ENCODE peak calls at places on chromosomes 7 and 10, in five cellular contexts. M is astrocyte of the spinal cord, B is ascending aorta, E is GM12865, R is heart left ventricle. G is an unnamed sample.

GRCh38 chr7:24560772-24561171 is 12.5 kb upstream of the PALS2 start:
- DNase-seq in E (no peak), M (no peak), B (no peak), R (no peak), G (no peak)

GRCh38 chr10:99358101-99358500 is 28.9 kb downstream of the CNNM1 start:
- DNase-seq in E (no peak), B (no peak), R (no peak), M (no peak), G (no peak)

GRCh38 chr10:8047452-8048280 is 6.8 kb upstream of the GATA3 start:
- DNase-seq in R (no peak), B (no peak), E (no peak), M (no peak), G (no peak)

GRCh38 chr10:28947209-28947608 is 269.9 kb downstream of the BAMBI start:
- DNase-seq in E (no peak), M (no peak), B (no peak), R (peak), G (no peak)

GRCh38 chr10:109007514-109007913 is 915.8 kb downstream of the XPNPEP1 start:
- DNase-seq in M (no peak), E (no peak), R (no peak), B (no peak), G (no peak)

GRCh38 chr10:94133239-94133638 is 139.5 kb downstream of the PLCE1 start:
- DNase-seq in R (peak), M (no peak), B (no peak), E (no peak), G (no peak)

GRCh38 chr10:5560142-5560843 is 35.5 kb downstream of the CALML3 start:
- DNase-seq in E (no peak), R (no peak), M (no peak), B (no peak), G (no peak)

GRCh38 chr7:123367508-123368122 is 166.8 kb downstream of the IQUB start:
- DNase-seq in M (peak), B (no peak), E (peak), R (no peak), G (peak)

GRCh38 chr7:121133444-121133843 is 144.9 kb downstream of the CPED1 start:
- DNase-seq in R (no peak), M (no peak), B (no peak), E (no peak), G (no peak)

GRCh38 chr10:43971981-43972380 is 323.3 kb upstream of the ZNF32 start:
- DNase-seq in M (no peak), E (no peak), B (no peak), R (no peak), G (no peak)

GRCh38 chr10:88152720-88153119 is 289.3 kb downstream of the PTEN start:
- DNase-seq in R (no peak), M (peak), E (peak), B (peak), G (peak)

GRCh38 chr10:97179731-97180366 is 5.9 kb downstream of the SLIT1 start:
- DNase-seq in B (no peak), M (no peak), E (no peak), R (peak), G (no peak)

GRCh38 chr10:88874271-88874670 is 5.8 kb upstream of the STAMBPL1 start:
- DNase-seq in E (no peak), B (no peak), M (no peak), R (no peak), G (no peak)

GRCh38 chr10:59830601-59831259 is 75.6 kb downstream of the CCDC6 start:
- DNase-seq in B (no peak), E (peak), M (peak), R (peak), G (peak)

GRCh38 chr7:1046722-1047679 is 2.7 kb downstream of the GPR146 start:
- DNase-seq in M (no peak), R (peak), E (no peak), B (no peak), G (no peak)

GRCh38 chr7:101743995-101744360 is 73.4 kb upstream of the CUX1 start:
- DNase-seq in E (no peak), B (no peak), R (no peak), M (no peak), G (no peak)

GRCh38 chr10:4099202-4099601 is 314.2 kb upstream of the KLF6 start:
- DNase-seq in R (no peak), M (no peak), B (no peak), E (no peak), G (no peak)

DNA sequence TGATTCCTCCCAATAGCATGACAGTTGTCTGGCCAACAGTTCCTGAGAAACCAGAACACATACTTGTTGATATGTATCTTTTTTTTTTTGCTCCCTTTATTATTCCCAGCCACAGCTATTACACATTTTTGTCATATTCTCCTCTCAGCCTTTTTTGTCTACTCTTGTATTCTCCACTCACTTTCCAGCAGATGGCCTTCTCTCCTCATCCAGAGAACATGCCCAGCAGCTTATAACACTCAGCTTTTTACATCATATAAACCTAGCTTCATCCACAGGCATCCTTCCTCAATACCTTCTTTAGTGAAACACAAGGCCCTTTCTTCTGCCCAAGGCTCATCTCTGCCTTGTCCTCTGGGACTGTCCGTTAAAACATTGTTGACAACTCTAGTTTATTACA is 101.7 kb downstream of the ORC5 start:
- DNase-seq in R (no peak), E (no peak), M (peak), B (no peak), G (peak)
- TF ChIP-seq CTCF in R (no peak), E (no peak), M (peak), B (no peak), G (peak)

GRCh38 chr10:131993298-131993674 is 11.6 kb upstream of the BNIP3 start:
- DNase-seq in R (no peak), B (no peak), M (no peak), E (no peak), G (no peak)
- H3K4me3 ChIP-seq in R (no peak), B (no peak), M (no peak), E (no peak), G (no peak)

DNA sequence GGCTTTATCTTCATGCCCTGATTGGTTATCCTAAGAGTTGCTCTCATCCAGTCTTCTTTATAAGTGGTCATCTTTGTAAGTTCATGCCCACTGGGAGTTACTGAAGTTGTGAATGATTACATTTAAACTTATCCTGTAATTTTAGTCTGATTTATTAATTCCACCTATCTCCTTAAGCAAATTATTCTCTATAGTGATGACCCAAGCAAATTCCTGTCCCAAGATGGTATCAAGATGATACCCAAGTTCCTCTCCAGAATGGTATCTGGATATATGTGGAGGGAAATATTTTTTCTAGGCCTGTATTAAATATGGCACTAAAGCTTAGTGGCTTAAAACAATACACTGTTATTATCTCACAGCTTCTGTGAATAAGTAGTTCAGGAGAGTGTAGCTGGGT is 22.6 kb upstream of the VOPP1 start:
- DNase-seq in R (no peak), B (no peak), E (no peak), M (no peak), G (no peak)
- TF ChIP-seq CTCF in R (no peak), B (no peak), E (no peak), M (no peak), G (no peak)

GRCh38 chr7:139767561-139767982 is 10.2 kb downstream of the HIPK2 start:
- DNase-seq in E (peak), R (no peak), B (no peak), M (no peak), G (no peak)

GRCh38 chr7:139765143-139765542 is 12.7 kb downstream of the HIPK2 start:
- DNase-seq in B (no peak), R (no peak), E (no peak), M (no peak), G (no peak)

GRCh38 chr7:139771001-139771956 is 6.5 kb downstream of the HIPK2 start:
- DNase-seq in M (peak), R (no peak), B (no peak), E (peak), G (peak)

GRCh38 chr7:139769066-139769465 is 8.7 kb downstream of the HIPK2 start:
- DNase-seq in E (no peak), R (no peak), B (no peak), M (no peak), G (no peak)

DNA sequence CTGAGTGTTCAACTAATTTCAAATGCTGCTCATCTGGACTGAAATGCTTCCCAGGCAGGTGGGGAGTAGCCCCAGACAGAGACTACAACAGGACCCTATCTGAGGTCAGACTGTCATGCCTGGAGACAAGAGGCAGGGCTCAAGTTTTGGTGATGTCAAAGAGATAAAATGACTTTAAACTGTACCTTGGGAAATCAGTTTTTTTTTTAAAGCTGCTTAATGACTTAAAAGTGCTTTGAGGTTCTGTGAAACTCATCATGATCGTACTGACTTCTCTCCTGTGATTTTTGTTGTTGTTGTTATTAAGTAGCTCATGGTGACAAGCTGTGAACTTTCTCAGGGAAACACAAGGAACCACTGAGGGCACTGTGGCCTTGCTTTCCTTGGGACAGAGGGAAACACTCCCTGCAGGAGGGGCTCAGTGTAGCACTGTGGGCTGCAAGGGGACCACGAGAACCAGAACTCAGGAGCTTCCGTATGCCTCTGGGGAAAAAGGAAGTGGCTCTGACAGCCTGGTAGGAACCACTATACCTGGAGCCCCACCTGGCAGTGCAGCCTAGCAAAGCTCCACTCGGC is 9.5 kb downstream of the HIPK2 start:
- DNase-seq in E (no peak), R (no peak), M (no peak), B (no peak), G (no peak)
- H3K4me3 ChIP-seq in E (no peak), R (no peak), M (no peak), B (no peak), G (no peak)

GRCh38 chr10:11113156-11113555 is 95.5 kb downstream of the CELF2 start:
- DNase-seq in R (no peak), E (peak), M (no peak), B (no peak), G (no peak)
- TF ChIP-seq CTCF in R (peak), E (peak), M (no peak), B (no peak), G (no peak)

GRCh38 chr10:82440775-82441174 is 565.8 kb downstream of the NRG3 start:
- DNase-seq in M (no peak), R (no peak), E (no peak), B (no peak), G (no peak)

DNA sequence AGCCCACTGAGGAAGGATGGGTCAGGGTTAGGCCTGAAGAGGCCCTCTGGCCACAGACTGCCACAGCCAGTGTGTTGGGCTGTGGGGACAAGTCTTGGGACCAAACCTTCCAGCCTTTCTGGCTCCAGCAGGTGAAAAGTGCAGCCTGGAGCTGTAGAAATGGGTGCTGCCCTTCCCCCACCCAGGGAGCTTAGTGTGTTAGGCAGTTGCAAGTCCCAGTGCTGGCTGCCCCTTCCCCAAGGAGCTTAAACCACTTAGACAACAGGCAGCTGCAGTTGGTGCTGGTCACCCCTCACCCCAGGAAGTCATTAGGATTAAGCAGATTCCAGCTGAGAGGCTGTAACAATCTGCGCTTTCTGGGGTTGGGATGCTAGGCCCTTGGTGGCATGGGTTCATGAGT is 563.3 kb downstream of the NRG3 start:
- DNase-seq in R (no peak), B (no peak), M (no peak), E (no peak), G (no peak)
- H3K4me3 ChIP-seq in R (no peak), B (no peak), M (no peak), E (no peak), G (no peak)

GRCh38 chr7:133051066-133051465 is 30.8 kb downstream of the CHCHD3 start:
- DNase-seq in M (peak), B (no peak), R (peak), E (peak), G (peak)
- TF ChIP-seq CTCF in M (peak), B (no peak), R (no peak), E (peak), G (peak)

GRCh38 chr10:129967579-129968019 is 3.5 kb upstream of the EBF3 start:
- DNase-seq in R (no peak), B (no peak), M (no peak), E (no peak), G (no peak)
- H3K4me3 ChIP-seq in R (no peak), B (no peak), M (no peak), E (no peak), G (no peak)

G was measured in fibroblast of villous mesenchyme.